ENCODE peak calls at places on chromosomes 2 and 18, in four cellular contexts. K is cortex of kidney; S is stimulated activated CD4-positive, alpha-beta T cell treated with anti-CD3 and anti-CD28 coated beads, Interleukin-4, amount 100 ng/mL, for 24 hours; U is iris pigment epithelial cell. T is an unnamed sample.

GRCh38 chr2:24740142-24740541 is 53.0 kb downstream of the PTRHD1 start:
- DNase-seq in K (no peak), S (no peak), U (no peak), T (no peak)

GRCh38 chr2:64998658-64999061 is 9.5 kb downstream of the SLC1A4 start:
- DNase-seq in U (peak; percentile 88), S (no peak), K (no peak), T (no peak)

GRCh38 chr2:95231723-95232122 is 24.4 kb downstream of the ZNF892 start:
- DNase-seq in U (peak; percentile 63), S (no peak), K (no peak), T (peak; percentile 78)

GRCh38 chr2:38171208-38171858 is 95.4 kb upstream of the CYP1B1 start:
- DNase-seq in S (no peak), U (no peak), K (no peak), T (no peak)

GRCh38 chr18:10878703-10879102 is 270.7 kb downstream of the PIEZO2 start:
- DNase-seq in K (no peak), S (no peak), U (no peak), T (no peak)

GRCh38 chr18:50051288-50051687 is 143.7 kb downstream of the MYO5B start:
- DNase-seq in U (peak; percentile 14), S (no peak), K (no peak), T (no peak)

GRCh38 chr2:28391564-28392296 is 928 bp upstream of the FOSL2 start:
- DNase-seq in S (peak; percentile 67), U (peak; percentile 88), K (no peak), T (peak; percentile 39)

GRCh38 chr2:226965376-226965775 is 129.5 kb downstream of the RHBDD1 start:
- DNase-seq in S (no peak), K (no peak), U (peak; percentile 12), T (no peak)

GRCh38 chr2:42747422-42747821 is 16.5 kb downstream of the OXER1 start:
- DNase-seq in U (no peak), K (no peak), S (no peak), T (no peak)

GRCh38 chr2:240983996-240984498 is 14.4 kb upstream of the SNED1 start:
- DNase-seq in S (no peak), K (no peak), U (no peak), T (no peak)

GRCh38 chr2:177038772-177039484 is 173.7 kb upstream of the HNRNPA3 start:
- DNase-seq in S (no peak), U (no peak), K (no peak), T (no peak)

GRCh38 chr2:39158351-39158750 is 37.5 kb upstream of the SOS1 start:
- DNase-seq in K (no peak), S (no peak), U (peak; percentile 50), T (peak; percentile 4)

GRCh38 chr18:37435996-37436395 is 129.6 kb downstream of the CELF4 start:
- DNase-seq in S (no peak), K (no peak), U (no peak), T (no peak)

GRCh38 chr2:216001612-216002215 is 11.6 kb downstream of the MREG start:
- DNase-seq in U (no peak), S (no peak), K (no peak), T (no peak)

GRCh38 chr2:102282646-102283045 is 28.7 kb upstream of the IL1RL1 start:
- DNase-seq in S (no peak), U (no peak), K (no peak), T (no peak)

GRCh38 chr18:56124186-56124585 is 514.2 kb downstream of the TXNL1 start:
- DNase-seq in S (no peak), K (no peak), U (peak; percentile 18), T (no peak)

GRCh38 chr2:238513346-238513745 is 86.6 kb downstream of the ASB1 start:
- DNase-seq in S (peak; percentile 13), K (no peak), U (peak; percentile 56), T (no peak)

GRCh38 chr2:177796644-177797415 is 275.7 kb downstream of the PDE11A start:
- DNase-seq in K (no peak), S (no peak), U (no peak), T (no peak)

T was measured in T1000.